ENCODE peak calls at places on chromosomes 13 and 19, in ten cellular contexts. C is HEK293T, U is fibroblast of lung, B is HS-5, Y is mucosa of descending colon, M is AG09309, K is T-helper 1 cell, S is sciatic nerve, J is SHP77, P is psoas muscle. G is an unnamed sample.

GRCh38 chr19:18846862-18847515 is 15.2 kb downstream of the UPF1 start:
- DNase-seq in J (peak; percentile 60), K (peak; percentile 50), C (peak; percentile 78), M (peak; percentile 54), B (peak; percentile 32), S (peak; percentile 91), P (peak; percentile 83), U (peak; percentile 59), Y (peak; percentile 87), G (peak; percentile 56)

GRCh38 chr13:35733832-35734231 is 257.3 kb upstream of the MAB21L1 start:
- DNase-seq in S (no peak), U (no peak), J (no peak), C (no peak), B (no peak), Y (no peak), P (no peak), K (no peak), M (no peak), G (no peak)

GRCh38 chr13:40667622-40667978 is 1.2 kb upstream of the FOXO1 start:
- DNase-seq in B (no peak), M (no peak), J (no peak), K (no peak), Y (peak; percentile 50), C (no peak), U (no peak), S (peak; percentile 67), P (no peak), G (no peak)

GRCh38 chr19:17325881-17326594 is 8.6 kb downstream of the ANO8 start:
- DNase-seq in S (peak; percentile 79), K (no peak), Y (peak; percentile 52), M (no peak), J (no peak), B (no peak), U (peak; percentile 36), P (no peak), C (no peak), G (no peak)

GRCh38 chr13:97978661-97979450 is 25.4 kb downstream of the IPO5 start:
- DNase-seq in P (no peak), S (no peak), C (no peak), K (no peak), U (peak; percentile 41), Y (no peak), B (no peak), J (no peak), M (no peak), G (peak; percentile 36)

GRCh38 chr13:76848596-76848995 is 37.6 kb downstream of the KCTD12 start:
- DNase-seq in C (no peak), B (no peak), K (no peak), M (no peak), S (no peak), U (no peak), P (peak; percentile 47), J (peak; percentile 7), Y (no peak), G (no peak)

GRCh38 chr19:50178320-50178719 is 15.2 kb upstream of the IZUMO2 start:
- DNase-seq in C (no peak), S (no peak), B (no peak), Y (peak; percentile 56), J (peak; percentile 37), P (no peak), M (no peak), U (no peak), K (no peak), G (no peak)

GRCh38 chr13:27006519-27007161 is 165.0 kb downstream of the USP12 start:
- DNase-seq in U (peak; percentile 34), S (no peak), K (no peak), J (peak; percentile 88), Y (peak; percentile 66), B (no peak), P (no peak), M (no peak), C (peak; percentile 39), G (no peak)

GRCh38 chr19:19499272-19499995 is 15.9 kb downstream of the TSSK6 start:
- DNase-seq in K (no peak), J (no peak), C (no peak), P (no peak), S (no peak), U (no peak), M (no peak), Y (no peak), B (no peak), G (no peak)

GRCh38 chr13:98785405-98785804 is 32.9 kb upstream of the SLC15A1 start:
- DNase-seq in S (no peak), Y (no peak), M (no peak), C (no peak), K (no peak), P (no peak), B (no peak), J (no peak), U (no peak), G (no peak)

GRCh38 chr13:106567421-106568224 is at the start of gene ARGLU1:
- DNase-seq in K (peak; percentile 92), S (peak; percentile 97), B (peak; percentile 41), P (peak; percentile 93), Y (peak; percentile 97), J (peak; percentile 91), M (no peak), C (peak; percentile 73), U (peak; percentile 86), G (peak; percentile 80)

GRCh38 chr13:100673831-100674362 is 698 bp downstream of the TMTC4 start:
- DNase-seq in B (peak; percentile 15), Y (peak; percentile 48), S (no peak), C (peak; percentile 15), P (peak; percentile 58), K (peak; percentile 24), U (peak; percentile 89), J (no peak), M (peak; percentile 27), G (peak; percentile 93)

GRCh38 chr13:48730971-48731658 is 77.4 kb downstream of the CYSLTR2 start:
- DNase-seq in P (no peak), S (no peak), C (no peak), K (no peak), U (peak; percentile 79), J (no peak), B (no peak), Y (no peak), M (peak; percentile 40), G (no peak)

GRCh38 chr13:99658266-99658991 is 157.2 kb downstream of the TM9SF2 start:
- DNase-seq in J (peak; percentile 70), B (peak; percentile 31), P (peak; percentile 39), S (peak; percentile 74), K (peak; percentile 37), C (no peak), Y (peak; percentile 44), M (peak; percentile 32), U (peak; percentile 54), G (peak; percentile 69)

GRCh38 chr13:108919036-108919907 is 289.9 kb downstream of the MYO16 start:
- DNase-seq in B (no peak), P (no peak), M (no peak), S (no peak), C (no peak), U (peak; percentile 41), K (no peak), J (no peak), Y (no peak), G (no peak)

GRCh38 chr13:95714142-95714832 is 37.3 kb downstream of the DNAJC3 start:
- DNase-seq in K (no peak), U (peak; percentile 83), C (no peak), B (peak; percentile 62), Y (no peak), M (peak; percentile 84), J (no peak), S (no peak), P (no peak), G (peak; percentile 43)

GRCh38 chr13:42548731-42549554 is 25.0 kb upstream of the TNFSF11 start:
- DNase-seq in C (no peak), P (no peak), U (peak; percentile 25), K (no peak), M (no peak), S (no peak), J (no peak), B (no peak), Y (peak; percentile 29), G (peak; percentile 61)

GRCh38 chr13:26262156-26262555 is 8.2 kb downstream of the CDK8 start:
- DNase-seq in P (no peak), Y (no peak), S (no peak), C (no peak), U (no peak), M (no peak), B (no peak), K (no peak), J (no peak), G (no peak)

GRCh38 chr13:50843256-50844043 is at the start of gene DLEU7:
- DNase-seq in C (no peak), U (peak; percentile 4), S (peak; percentile 88), B (no peak), Y (no peak), J (no peak), P (no peak), M (no peak), K (no peak), G (no peak)

GRCh38 chr19:2494447-2495129 is 18.7 kb downstream of the GADD45B start:
- DNase-seq in B (no peak), S (peak; percentile 84), K (peak; percentile 71), M (no peak), P (peak; percentile 83), J (no peak), U (peak; percentile 77), Y (peak; percentile 72), C (no peak), G (peak; percentile 44)

GRCh38 chr13:106700007-106700950 is 132.3 kb upstream of the ARGLU1 start:
- DNase-seq in B (no peak), S (no peak), M (no peak), K (no peak), Y (no peak), U (no peak), J (no peak), P (no peak), C (no peak), G (no peak)

GRCh38 chr13:42574435-42575311 is 721 bp downstream of the TNFSF11 start:
- DNase-seq in S (no peak), B (no peak), C (no peak), M (no peak), P (no peak), K (peak; percentile 8), Y (peak; percentile 10), J (no peak), U (no peak), G (no peak)

GRCh38 chr19:409006-409514 is at the start of gene C2CD4C:
- DNase-seq in S (peak; percentile 59), K (no peak), P (no peak), B (no peak), M (no peak), J (no peak), Y (peak; percentile 22), U (no peak), C (peak; percentile 64), G (no peak)

GRCh38 chr13:51747438-51748434 is 56.2 kb downstream of the DHRS12 start:
- DNase-seq in J (no peak), K (no peak), C (no peak), M (no peak), S (no peak), B (no peak), P (no peak), Y (no peak), U (no peak), G (no peak)

GRCh38 chr19:1168877-1169791 is 4.9 kb downstream of the SBNO2 start:
- DNase-seq in P (peak; percentile 75), J (no peak), S (peak; percentile 70), B (no peak), U (peak; percentile 75), C (no peak), M (no peak), Y (no peak), K (no peak), G (no peak)

G was measured in astrocyte of the cerebellum.